ENCODE peak calls at places on chromosomes 2 and 18, in four cellular contexts. One of them, this sample, is unnamed.

GRCh38 chr18:47928466-47928865 is 2.0 kb downstream of the SMAD2 start:
- DNase-seq in neural progenitor cell: no peak
- DNase-seq in uterus: no peak
- DNase-seq in dorsolateral prefrontal cortex: no peak
- DNase-seq in this sample: no peak

GRCh38 chr18:11121426-11121825 is 27.9 kb downstream of the PIEZO2 start:
- DNase-seq in neural progenitor cell: no peak
- DNase-seq in uterus: no peak
- DNase-seq in dorsolateral prefrontal cortex: no peak
- DNase-seq in this sample: no peak

GRCh38 chr2:95272781-95273180 is 1.5 kb upstream of the PROM2 start:
- DNase-seq in neural progenitor cell: no peak
- DNase-seq in uterus: peak; percentile 4
- DNase-seq in dorsolateral prefrontal cortex: no peak
- DNase-seq in this sample: no peak

GRCh38 chr2:38722271-38723115 is 28.7 kb downstream of the SRSF7 start:
- DNase-seq in neural progenitor cell: no peak
- DNase-seq in uterus: no peak
- DNase-seq in dorsolateral prefrontal cortex: no peak
- DNase-seq in this sample: no peak

GRCh38 chr2:12918841-12919445 is 202.2 kb downstream of the TRIB2 start:
- DNase-seq in neural progenitor cell: no peak
- DNase-seq in uterus: peak; percentile 81
- DNase-seq in dorsolateral prefrontal cortex: no peak
- DNase-seq in this sample: peak; percentile 26

GRCh38 chr2:28750316-28751101 is 1.1 kb upstream of the PPP1CB start:
- DNase-seq in neural progenitor cell: no peak
- DNase-seq in uterus: no peak
- DNase-seq in dorsolateral prefrontal cortex: no peak
- DNase-seq in this sample: no peak

GRCh38 chr2:176087330-176088047 is 3.7 kb upstream of the EVX2 start:
- DNase-seq in neural progenitor cell: no peak
- DNase-seq in uterus: no peak
- DNase-seq in dorsolateral prefrontal cortex: no peak
- DNase-seq in this sample: no peak

GRCh38 chr2:152336854-152337510 is 2.0 kb downstream of the FMNL2 start:
- DNase-seq in neural progenitor cell: peak; percentile 56
- DNase-seq in uterus: peak; percentile 43
- DNase-seq in dorsolateral prefrontal cortex: no peak
- DNase-seq in this sample: no peak

GRCh38 chr2:39696072-39696471 is 30.4 kb downstream of the TMEM178A start:
- DNase-seq in neural progenitor cell: no peak
- DNase-seq in uterus: no peak
- DNase-seq in dorsolateral prefrontal cortex: no peak
- DNase-seq in this sample: no peak

GRCh38 chr2:64675860-64676259 is 22.1 kb upstream of the SERTAD2 start:
- DNase-seq in neural progenitor cell: no peak
- DNase-seq in uterus: no peak
- DNase-seq in dorsolateral prefrontal cortex: no peak
- DNase-seq in this sample: no peak

GRCh38 chr2:195251221-195251620 is 405.8 kb upstream of the SLC39A10 start:
- DNase-seq in neural progenitor cell: no peak
- DNase-seq in uterus: no peak
- DNase-seq in dorsolateral prefrontal cortex: no peak
- DNase-seq in this sample: no peak

GRCh38 chr2:150625300-150625699 is 137.8 kb upstream of the RND3 start:
- DNase-seq in neural progenitor cell: no peak
- DNase-seq in uterus: no peak
- DNase-seq in dorsolateral prefrontal cortex: no peak
- DNase-seq in this sample: no peak

GRCh38 chr2:39121523-39122063 is 742 bp upstream of the SOS1 start:
- DNase-seq in neural progenitor cell: peak; percentile 9
- DNase-seq in uterus: no peak
- DNase-seq in dorsolateral prefrontal cortex: no peak
- DNase-seq in this sample: no peak

GRCh38 chr2:26915316-26915715 is 55.1 kb upstream of the MAPRE3 start:
- DNase-seq in neural progenitor cell: no peak
- DNase-seq in uterus: no peak
- DNase-seq in dorsolateral prefrontal cortex: no peak
- DNase-seq in this sample: no peak

GRCh38 chr2:226048625-226049024 is 649.1 kb downstream of the NYAP2 start:
- DNase-seq in neural progenitor cell: peak; percentile 32
- DNase-seq in uterus: no peak
- DNase-seq in dorsolateral prefrontal cortex: no peak
- DNase-seq in this sample: no peak

GRCh38 chr2:8490166-8490565 is 191.7 kb upstream of the ID2 start:
- DNase-seq in neural progenitor cell: no peak
- DNase-seq in uterus: no peak
- DNase-seq in dorsolateral prefrontal cortex: no peak
- DNase-seq in this sample: no peak

GRCh38 chr2:189178726-189179606 is 595 bp downstream of the COL5A2 start:
- DNase-seq in neural progenitor cell: peak; percentile 43
- DNase-seq in uterus: no peak
- DNase-seq in dorsolateral prefrontal cortex: no peak
- DNase-seq in this sample: no peak

GRCh38 chr2:203751886-203752285 is 45.4 kb downstream of the CD28 start:
- DNase-seq in neural progenitor cell: no peak
- DNase-seq in uterus: no peak
- DNase-seq in dorsolateral prefrontal cortex: no peak
- DNase-seq in this sample: no peak

GRCh38 chr2:11904029-11904428 is 157.6 kb downstream of the LPIN1 start:
- DNase-seq in neural progenitor cell: no peak
- DNase-seq in uterus: no peak
- DNase-seq in dorsolateral prefrontal cortex: no peak
- DNase-seq in this sample: no peak
- TF ChIP-seq CTCF in neural progenitor cell: no peak
- TF ChIP-seq CTCF in uterus: no peak
- TF ChIP-seq CTCF in dorsolateral prefrontal cortex: no peak
- TF ChIP-seq CTCF in this sample: no peak

GRCh38 chr2:227748079-227748478 is 2.4 kb downstream of the SCYGR8 start:
- DNase-seq in neural progenitor cell: peak; percentile 76
- DNase-seq in uterus: no peak
- DNase-seq in dorsolateral prefrontal cortex: no peak
- DNase-seq in this sample: no peak
- TF ChIP-seq CTCF in neural progenitor cell: peak; percentile 78
- TF ChIP-seq CTCF in uterus: no peak
- TF ChIP-seq CTCF in dorsolateral prefrontal cortex: no peak
- TF ChIP-seq CTCF in this sample: no peak

DNA sequence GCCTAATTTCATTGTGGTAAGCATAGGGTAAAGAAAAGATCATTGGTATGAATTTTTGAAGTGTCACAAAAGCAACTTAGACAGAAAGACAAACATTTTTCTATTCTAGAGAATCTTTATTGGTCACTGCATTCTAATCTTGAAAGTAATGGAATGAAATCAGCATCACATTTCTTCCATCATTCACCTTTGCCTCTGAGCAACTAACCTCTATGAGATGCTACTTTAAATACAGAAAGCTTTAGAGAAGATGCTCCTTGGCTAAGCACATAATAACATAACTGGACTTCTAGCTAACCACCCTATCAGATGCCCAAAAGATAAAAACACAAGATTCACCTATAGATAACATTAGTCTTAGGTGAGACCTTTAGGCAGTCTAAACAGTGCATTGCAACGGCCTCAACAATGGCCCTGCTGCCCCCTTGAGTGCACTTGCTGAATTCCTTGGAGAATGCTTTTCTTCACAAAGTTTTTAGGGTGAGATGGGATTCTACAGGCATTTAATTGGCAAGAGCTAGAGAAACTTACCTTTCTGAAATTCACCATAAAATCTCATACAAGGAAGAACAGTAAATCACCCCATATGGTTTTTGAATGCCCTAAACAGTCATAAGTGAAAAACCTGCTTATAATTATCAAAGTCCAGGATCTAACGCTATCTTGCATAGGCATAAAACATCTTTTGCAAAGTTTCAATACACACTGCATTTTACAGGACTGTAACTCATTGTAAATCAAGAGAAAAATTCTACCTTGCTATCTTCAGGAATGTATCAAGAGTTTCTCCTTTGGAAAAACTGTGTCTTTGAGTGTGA is 791.3 kb upstream of the CHAC2 start:
- DNase-seq in neural progenitor cell: peak; percentile 65
- DNase-seq in uterus: no peak
- DNase-seq in dorsolateral prefrontal cortex: no peak
- DNase-seq in this sample: no peak
- TF ChIP-seq CTCF in neural progenitor cell: peak; percentile 78
- TF ChIP-seq CTCF in uterus: no peak
- TF ChIP-seq CTCF in dorsolateral prefrontal cortex: no peak
- TF ChIP-seq CTCF in this sample: no peak

DNA sequence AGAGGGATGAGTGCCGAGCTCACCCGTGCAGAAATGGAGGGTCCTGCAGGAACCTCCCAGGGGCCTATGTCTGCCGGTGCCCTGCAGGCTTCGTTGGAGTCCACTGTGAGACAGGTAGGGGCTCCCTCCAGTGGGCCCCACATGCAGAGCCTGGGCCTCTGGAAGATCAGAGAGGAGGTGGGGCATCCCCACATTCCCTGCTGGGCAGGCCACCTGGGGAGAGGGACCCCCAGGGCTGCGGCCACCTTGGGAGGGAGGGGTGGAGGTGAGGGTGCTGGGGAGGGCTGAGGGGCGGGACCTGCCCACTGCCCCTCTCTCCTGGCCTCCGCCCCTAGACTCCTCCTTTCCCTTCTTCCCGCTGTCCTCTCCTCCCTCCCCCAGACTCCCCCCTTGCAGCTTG is 38.5 kb downstream of the MTERF4 start:
- DNase-seq in neural progenitor cell: no peak
- DNase-seq in uterus: no peak
- DNase-seq in dorsolateral prefrontal cortex: no peak
- DNase-seq in this sample: no peak
- TF ChIP-seq CTCF in neural progenitor cell: no peak
- TF ChIP-seq CTCF in uterus: no peak
- TF ChIP-seq CTCF in dorsolateral prefrontal cortex: no peak
- TF ChIP-seq CTCF in this sample: no peak

GRCh38 chr2:54701029-54701428 is 22.4 kb upstream of the EML6 start:
- DNase-seq in neural progenitor cell: no peak
- DNase-seq in uterus: no peak
- DNase-seq in dorsolateral prefrontal cortex: no peak
- DNase-seq in this sample: no peak

GRCh38 chr2:54706622-54707021 is 16.8 kb upstream of the EML6 start:
- DNase-seq in neural progenitor cell: no peak
- DNase-seq in uterus: no peak
- DNase-seq in dorsolateral prefrontal cortex: no peak
- DNase-seq in this sample: no peak

GRCh38 chr2:54708584-54709340 is 14.7 kb upstream of the EML6 start:
- DNase-seq in neural progenitor cell: peak; percentile 42
- DNase-seq in uterus: no peak
- DNase-seq in dorsolateral prefrontal cortex: peak; percentile 31
- DNase-seq in this sample: no peak

GRCh38 chr2:54704238-54704637 is 19.2 kb upstream of the EML6 start:
- DNase-seq in neural progenitor cell: no peak
- DNase-seq in uterus: no peak
- DNase-seq in dorsolateral prefrontal cortex: no peak
- DNase-seq in this sample: no peak

DNA sequence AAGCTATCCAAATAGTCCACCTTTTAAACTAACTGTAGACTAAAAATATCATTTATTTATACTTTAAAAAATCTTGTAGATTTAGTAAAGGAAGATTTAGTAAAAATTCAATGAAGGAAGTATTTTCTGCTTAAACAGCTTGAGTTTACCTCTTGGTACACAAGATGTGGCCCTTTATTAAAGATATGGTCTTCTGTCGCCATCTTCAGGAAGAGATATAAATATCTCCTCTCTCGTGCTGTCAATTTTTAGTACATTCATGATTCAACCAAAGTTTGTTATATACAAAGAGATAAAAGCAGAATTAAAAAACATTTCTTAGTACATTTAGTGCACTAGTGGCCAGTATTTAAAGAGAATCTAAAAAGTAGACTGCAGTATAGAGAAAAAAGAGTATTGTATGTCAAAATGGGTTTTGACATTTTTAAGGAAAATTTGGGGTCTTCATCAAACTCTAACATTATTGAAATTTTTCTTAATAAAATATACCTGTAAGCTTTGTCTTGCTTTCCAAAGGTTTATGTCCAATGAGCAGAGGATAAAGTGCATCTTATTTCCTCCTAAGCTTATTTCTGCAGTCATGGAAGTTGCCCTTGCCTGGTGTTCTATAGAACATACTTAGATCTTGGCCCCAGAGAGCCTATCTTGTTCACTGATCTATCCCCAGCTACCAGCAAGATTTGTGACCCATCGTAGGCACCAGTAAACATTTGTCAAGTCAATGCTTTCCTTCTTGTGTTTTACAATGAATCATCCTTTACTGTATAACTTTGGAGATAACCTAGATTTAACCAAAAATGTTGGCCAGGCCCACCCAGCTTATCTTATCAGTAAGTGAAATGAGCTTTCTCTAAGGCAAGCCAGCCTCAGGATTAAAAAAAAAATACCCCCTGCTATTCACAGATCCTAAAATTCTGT is 18.5 kb upstream of the EML6 start:
- DNase-seq in neural progenitor cell: peak; percentile 56
- DNase-seq in uterus: no peak
- DNase-seq in dorsolateral prefrontal cortex: no peak
- DNase-seq in this sample: no peak
- TF ChIP-seq CTCF in neural progenitor cell: peak; percentile 63
- TF ChIP-seq CTCF in uterus: peak; percentile 85
- TF ChIP-seq CTCF in dorsolateral prefrontal cortex: peak; percentile 77
- TF ChIP-seq CTCF in this sample: no peak

DNA sequence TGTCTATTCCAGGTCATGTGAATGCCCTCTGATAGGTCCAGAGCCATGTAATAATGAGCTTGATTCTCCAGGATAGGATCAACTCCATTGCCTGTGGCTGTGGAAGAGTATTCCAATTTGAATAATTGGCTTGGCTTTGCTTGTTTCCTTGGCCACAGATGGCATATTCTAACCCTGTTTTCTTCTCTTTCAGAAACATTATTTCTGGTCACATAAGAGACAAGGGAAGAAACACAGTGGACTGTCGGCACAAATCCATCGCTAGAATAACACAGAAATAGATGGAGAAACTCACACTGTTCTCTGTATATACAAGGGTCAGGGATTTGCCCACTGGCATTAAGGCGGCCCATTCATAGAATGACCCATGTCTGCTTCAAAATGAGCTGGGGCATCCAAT is 278.4 kb upstream of the CCDC68 start:
- DNase-seq in neural progenitor cell: no peak
- DNase-seq in uterus: no peak
- DNase-seq in dorsolateral prefrontal cortex: no peak
- DNase-seq in this sample: no peak
- TF ChIP-seq CTCF in neural progenitor cell: no peak
- TF ChIP-seq CTCF in uterus: no peak
- TF ChIP-seq CTCF in dorsolateral prefrontal cortex: no peak
- TF ChIP-seq CTCF in this sample: no peak